ENCODE peak calls at places on chromosomes 2 and 18, in ten cellular contexts. C is esophagus squamous epithelium; N is Peyer's patch; S is cardiac muscle cell; Y is AG04450; A is heart right ventricle; Q is CD4-positive, alpha-beta memory T cell; P is sigmoid colon; L is mucosa of descending colon; D is GM23248. W is an unnamed sample.

GRCh38 chr18:63762518-63762917 is 12.7 kb upstream of the SERPINB7 start:
- DNase-seq in S (peak; percentile 14), C (no peak), N (no peak), D (peak; percentile 89), A (no peak), L (no peak), Q (no peak), P (no peak), Y (peak; percentile 36), W (no peak)

GRCh38 chr2:9278439-9278838 is 71.8 kb downstream of the ASAP2 start:
- DNase-seq in D (no peak), P (no peak), L (no peak), Q (no peak), S (no peak), Y (no peak), N (no peak), A (no peak), C (no peak), W (no peak)

GRCh38 chr2:72788756-72789155 is 37.1 kb downstream of the EXOC6B start:
- DNase-seq in D (peak; percentile 91), L (no peak), Q (no peak), A (no peak), S (peak; percentile 41), P (no peak), N (no peak), Y (no peak), C (no peak), W (no peak)

GRCh38 chr2:202450785-202451184 is 74.7 kb downstream of the BMPR2 start:
- DNase-seq in Y (no peak), C (no peak), Q (no peak), D (no peak), N (no peak), P (no peak), L (no peak), S (peak; percentile 70), A (no peak), W (no peak)

GRCh38 chr2:170238776-170239175 is 60.8 kb downstream of the MYO3B start:
- DNase-seq in L (no peak), C (no peak), Q (no peak), N (no peak), P (no peak), S (no peak), Y (no peak), D (no peak), A (no peak), W (no peak)

GRCh38 chr2:165277295-165277694 is 38.1 kb downstream of the SCN2A start:
- DNase-seq in A (no peak), L (no peak), Y (no peak), D (peak; percentile 15), Q (no peak), S (no peak), P (no peak), C (no peak), N (no peak), W (no peak)

GRCh38 chr2:240925191-240925575 is 19.0 kb downstream of the CROCC2 start:
- DNase-seq in Y (no peak), P (peak; percentile 61), L (peak; percentile 14), D (no peak), N (peak; percentile 41), C (no peak), A (peak; percentile 3), S (no peak), Q (no peak), W (no peak)

GRCh38 chr2:235462415-235462790 is 31.4 kb upstream of the AGAP1 start:
- DNase-seq in L (no peak), N (no peak), D (no peak), C (no peak), S (no peak), P (no peak), Y (no peak), A (no peak), Q (no peak), W (no peak)

GRCh38 chr2:216133392-216133791 is 24.2 kb downstream of the XRCC5 start:
- DNase-seq in A (no peak), S (peak; percentile 49), Q (no peak), L (no peak), Y (no peak), D (no peak), N (no peak), C (no peak), P (no peak), W (no peak)

GRCh38 chr2:233693963-233694362 is 1.3 kb downstream of the UGT1A6 start:
- DNase-seq in P (no peak), N (no peak), Y (no peak), D (no peak), C (no peak), Q (no peak), A (no peak), L (no peak), S (no peak), W (no peak)

GRCh38 chr2:8306530-8307351 is 375.1 kb upstream of the ID2 start:
- DNase-seq in A (no peak), C (no peak), P (no peak), Y (peak; percentile 56), Q (no peak), D (peak; percentile 23), N (no peak), L (no peak), S (peak; percentile 20), W (no peak)

GRCh38 chr2:150487537-150488429 is at the start of gene RND3:
- DNase-seq in P (peak; percentile 99), D (peak; percentile 99), S (peak; percentile 99), Q (peak; percentile 1), A (peak; percentile 98), L (peak; percentile 95), Y (peak; percentile 99), N (peak; percentile 96), C (peak; percentile 31), W (no peak)

GRCh38 chr2:172736419-172737174 is 952 bp downstream of the RAPGEF4 start:
- DNase-seq in A (no peak), N (no peak), D (no peak), Q (no peak), C (no peak), S (no peak), P (no peak), Y (no peak), L (no peak), W (no peak)

GRCh38 chr2:43737097-43737854 is 36.6 kb upstream of the DYNC2LI1 start:
- DNase-seq in C (no peak), D (peak; percentile 87), Y (peak; percentile 53), S (peak; percentile 88), Q (no peak), P (no peak), N (no peak), L (no peak), A (no peak), W (no peak)

GRCh38 chr2:125543968-125544514 is 1111.9 kb upstream of the GYPC start:
- DNase-seq in C (no peak), S (peak; percentile 0), D (no peak), Y (no peak), L (no peak), N (no peak), A (no peak), P (no peak), Q (no peak), W (no peak)
- H3K9me3 ChIP-seq in C (no peaks in the 10 kb centered on the region), S (no peaks in the 10 kb centered on the region), D (peaks cover 2% of the 10 kb centered on the region), Y (peaks cover 4% of the 10 kb centered on the region), L (no peaks in the 10 kb centered on the region), N (no peaks in the 10 kb centered on the region), A (no peaks in the 10 kb centered on the region), P (no peaks in the 10 kb centered on the region), Q (no peaks in the 10 kb centered on the region), W (no peaks in the 10 kb centered on the region)

GRCh38 chr2:6845312-6845711 is 20.4 kb downstream of the CMPK2 start:
- DNase-seq in L (no peak), N (no peak), Q (no peak), P (no peak), S (peak; percentile 38), C (no peak), D (peak; percentile 20), A (no peak), Y (no peak), W (no peak)
- H3K9me3 ChIP-seq in L (peaks cover 92% of the 10 kb centered on the region), N (no peaks in the 10 kb centered on the region), Q (peaks cover 6% of the 10 kb centered on the region), P (peaks cover 66% of the 10 kb centered on the region), S (no peaks in the 10 kb centered on the region), C (peaks cover 88% of the 10 kb centered on the region), D (no peaks in the 10 kb centered on the region), A (peaks cover 86% of the 10 kb centered on the region), Y (peaks cover 21% of the 10 kb centered on the region), W (peaks cover 36% of the 10 kb centered on the region)

DNA sequence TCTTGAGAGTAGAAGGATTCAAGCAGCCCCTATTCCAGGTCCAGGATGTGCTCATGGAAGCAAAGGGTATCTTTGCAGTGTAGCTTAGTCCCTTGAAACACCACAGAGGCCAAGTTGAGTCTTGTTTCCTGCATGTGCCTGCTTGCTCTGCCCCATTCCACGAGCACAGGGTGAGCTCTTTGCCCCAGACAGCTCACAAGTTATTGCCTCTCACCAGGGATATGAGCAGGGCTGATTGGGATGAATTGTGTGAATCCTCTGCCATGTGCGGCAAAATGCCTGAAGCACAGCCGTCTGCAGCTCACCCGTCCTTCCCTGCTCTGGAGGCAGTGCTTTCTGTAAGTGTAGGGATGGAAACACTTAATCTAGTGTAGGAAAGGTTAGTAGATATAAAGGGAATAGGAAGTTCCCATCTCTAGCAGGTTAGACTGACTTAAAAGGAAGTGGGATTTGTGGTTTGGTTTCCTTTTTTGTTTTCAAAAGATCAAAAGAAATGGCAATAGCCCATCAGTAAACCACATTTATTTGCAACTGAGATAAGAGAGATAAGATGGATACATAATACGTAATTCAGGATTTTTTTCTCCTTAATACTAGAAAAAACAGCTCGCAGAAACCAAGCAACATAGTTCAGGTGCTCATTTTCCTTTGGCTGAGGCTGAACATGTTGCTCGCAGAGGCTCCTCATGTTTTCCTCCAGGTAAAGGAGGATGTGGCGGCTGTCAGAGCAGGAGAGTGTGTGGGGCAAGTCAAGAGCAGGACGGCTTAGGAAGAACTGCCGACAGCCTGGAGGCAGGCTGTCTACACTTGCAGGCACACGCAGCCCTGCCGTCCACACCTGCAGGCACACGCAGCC is 41.4 kb downstream of the TMEM182 start:
- DNase-seq in S (no peak), D (no peak), Q (peak; percentile 33), N (no peak), A (no peak), L (no peak), Y (no peak), C (no peak), P (no peak), W (no peak)
- H3K9me3 ChIP-seq in S (no peaks in the 10 kb centered on the region), D (no peaks in the 10 kb centered on the region), Q (no peaks in the 10 kb centered on the region), N (no peaks in the 10 kb centered on the region), A (peaks cover 30% of the 10 kb centered on the region), L (peaks cover 33% of the 10 kb centered on the region), Y (peaks cover 14% of the 10 kb centered on the region), C (peaks cover 40% of the 10 kb centered on the region), P (peaks cover 22% of the 10 kb centered on the region), W (no peaks in the 10 kb centered on the region)

GRCh38 chr2:14232212-14232611 is 400.3 kb upstream of the LRATD1 start:
- DNase-seq in N (no peak), Y (no peak), D (no peak), L (no peak), P (no peak), S (no peak), A (no peak), Q (no peak), C (no peak), W (no peak)

GRCh38 chr2:14234911-14235310 is 397.6 kb upstream of the LRATD1 start:
- DNase-seq in C (no peak), D (no peak), L (no peak), A (no peak), N (no peak), S (no peak), P (no peak), Y (no peak), Q (no peak), W (no peak)

GRCh38 chr2:14235667-14236066 is 396.9 kb upstream of the LRATD1 start:
- DNase-seq in C (no peak), A (no peak), S (no peak), Q (no peak), P (no peak), N (no peak), D (no peak), Y (no peak), L (no peak), W (no peak)

GRCh38 chr2:14231499-14231898 is 401.0 kb upstream of the LRATD1 start:
- DNase-seq in L (no peak), D (no peak), Q (no peak), Y (no peak), C (no peak), A (no peak), S (no peak), N (no peak), P (no peak), W (no peak)
- H3K9me3 ChIP-seq in L (no peaks in the 10 kb centered on the region), D (no peaks in the 10 kb centered on the region), Q (no peaks in the 10 kb centered on the region), Y (no peaks in the 10 kb centered on the region), C (no peaks in the 10 kb centered on the region), A (no peaks in the 10 kb centered on the region), S (no peaks in the 10 kb centered on the region), N (no peaks in the 10 kb centered on the region), P (no peaks in the 10 kb centered on the region), W (peaks cover 2% of the 10 kb centered on the region)